ENCODE peak calls at places on chromosome 13, in eight cellular contexts. F is effector memory CD8-positive, alpha-beta T cell; H is heart right ventricle; C is activated B cell treated with CpG ODN at 0.5 μM for 24 hours; Y is heart left ventricle; B is PC-3; G is stimulated activated naive B cell treated with anti-CD40 and anti-IgM and Interleukin-4, amounts not matched to agents 10 μg/mL and 1 μg/mL and 100 μg/mL, for 72 hours; S is stimulated activated naive CD8-positive, alpha-beta T cell treated with anti-CD3 and anti-CD28 coated beads, Interleukin-15, amount 100 ng/mL, for 72 hours. N is an unnamed sample.

GRCh38 chr13:89940383-89940782 is 1407.1 kb upstream of the MIR17HG start:
- ATAC-seq in F (no peak), H (no peak), C (no peak), Y (no peak), B (no peak), G (no peak), S (no peak), N (no peak)

GRCh38 chr13:40534456-40534855 is 132.0 kb downstream of the FOXO1 start:
- ATAC-seq in F (no peak), H (no peak), C (no peak), Y (no peak), B (no peak), G (no peak), S (no peak), N (no peak)

GRCh38 chr13:114066956-114067355 is 65.5 kb downstream of the RASA3 start:
- ATAC-seq in F (no peak), H (no peak), C (no peak), Y (no peak), B (no peak), G (no peak), S (peak), N (no peak)

GRCh38 chr13:113183450-113184129 is 24.9 kb downstream of the PCID2 start:
- ATAC-seq in F (no peak), H (no peak), C (no peak), Y (no peak), B (no peak), G (no peak), S (no peak), N (no peak)

GRCh38 chr13:19052180-19052579 is 129.4 kb downstream of the TUBA3C start:
- ATAC-seq in F (no peak), H (no peak), C (no peak), Y (no peak), B (no peak), G (no peak), S (no peak), N (no peak)

GRCh38 chr13:110507678-110508381 is 53.7 kb downstream of the RAB20 start:
- ATAC-seq in F (no peak), H (peak), C (no peak), Y (peak), B (peak), G (peak), S (peak), N (no peak)

GRCh38 chr13:44116562-44117315 is 237.0 kb downstream of the LACC1 start:
- ATAC-seq in F (peak), H (peak), C (no peak), Y (peak), B (no peak), G (peak), S (peak), N (no peak)

GRCh38 chr13:24060993-24061392 is 99.5 kb upstream of the SPATA13 start:
- ATAC-seq in F (peak), H (no peak), C (no peak), Y (no peak), B (no peak), G (no peak), S (no peak), N (peak)

GRCh38 chr13:52012512-52012836 is 276 bp downstream of the ALG11 start:
- ATAC-seq in F (no peak), H (no peak), C (no peak), Y (no peak), B (no peak), G (no peak), S (no peak), N (no peak)

GRCh38 chr13:40377783-40378182 is 288.7 kb downstream of the FOXO1 start:
- ATAC-seq in F (peak), H (no peak), C (peak), Y (no peak), B (no peak), G (peak), S (peak), N (peak)